ENCODE peak calls at places on chromosome 5, in four cellular contexts. One of them, this sample, is unnamed.

GRCh38 chr5:9455826-9456434 is 89.9 kb downstream of the SEMA5A start:
- DNase-seq in nucleus accumbens: no peak
- DNase-seq in GM06990: no peak
- DNase-seq in T-helper 17 cell: no peak
- DNase-seq in this sample: no peak

GRCh38 chr5:88396635-88397285 is 128.1 kb upstream of the TMEM161B start:
- DNase-seq in nucleus accumbens: no peak
- DNase-seq in GM06990: no peak
- DNase-seq in T-helper 17 cell: no peak
- DNase-seq in this sample: no peak

GRCh38 chr5:11319851-11320580 is 559.0 kb upstream of the DAP start:
- DNase-seq in nucleus accumbens: no peak
- DNase-seq in GM06990: no peak
- DNase-seq in T-helper 17 cell: no peak
- DNase-seq in this sample: no peak

GRCh38 chr5:132294728-132295504 is 722 bp downstream of the SLC22A4 start:
- DNase-seq in nucleus accumbens: no peak
- DNase-seq in GM06990: peak
- DNase-seq in T-helper 17 cell: no peak
- DNase-seq in this sample: no peak

GRCh38 chr5:32476891-32477290 is 32.4 kb upstream of the ZFR start:
- DNase-seq in nucleus accumbens: no peak
- DNase-seq in GM06990: no peak
- DNase-seq in T-helper 17 cell: no peak
- DNase-seq in this sample: no peak

GRCh38 chr5:93926831-93927600 is 185.6 kb upstream of the POU5F2 start:
- DNase-seq in nucleus accumbens: no peak
- DNase-seq in GM06990: no peak
- DNase-seq in T-helper 17 cell: no peak
- DNase-seq in this sample: peak

GRCh38 chr5:159961761-159962160 is 45.5 kb downstream of the ADRA1B start:
- DNase-seq in nucleus accumbens: no peak
- DNase-seq in GM06990: no peak
- DNase-seq in T-helper 17 cell: no peak
- DNase-seq in this sample: no peak

GRCh38 chr5:135835766-135836165 is 1.3 kb downstream of the SLC25A48 start:
- DNase-seq in nucleus accumbens: no peak
- DNase-seq in GM06990: no peak
- DNase-seq in T-helper 17 cell: no peak
- DNase-seq in this sample: no peak

GRCh38 chr5:144307726-144308125 is 137.1 kb downstream of the KCTD16 start:
- DNase-seq in nucleus accumbens: no peak
- DNase-seq in GM06990: no peak
- DNase-seq in T-helper 17 cell: no peak
- DNase-seq in this sample: no peak

GRCh38 chr5:99032234-99033013 is 103.6 kb upstream of the CHD1 start:
- DNase-seq in nucleus accumbens: peak
- DNase-seq in GM06990: no peak
- DNase-seq in T-helper 17 cell: no peak
- DNase-seq in this sample: peak

GRCh38 chr5:122723606-122724352 is 51.1 kb upstream of the SNX2 start:
- DNase-seq in nucleus accumbens: no peak
- DNase-seq in GM06990: peak
- DNase-seq in T-helper 17 cell: no peak
- DNase-seq in this sample: no peak

GRCh38 chr5:142312399-142312798 is 12.4 kb downstream of the SPRY4 start:
- DNase-seq in nucleus accumbens: no peak
- DNase-seq in GM06990: no peak
- DNase-seq in T-helper 17 cell: no peak
- DNase-seq in this sample: no peak

GRCh38 chr5:131209506-131210191 is 38.9 kb downstream of the LYRM7 start:
- DNase-seq in nucleus accumbens: no peak
- DNase-seq in GM06990: peak
- DNase-seq in T-helper 17 cell: peak
- DNase-seq in this sample: no peak

GRCh38 chr5:52727568-52727967 is 60.1 kb upstream of the ITGA1 start:
- DNase-seq in nucleus accumbens: no peak
- DNase-seq in GM06990: no peak
- DNase-seq in T-helper 17 cell: no peak
- DNase-seq in this sample: no peak

GRCh38 chr5:14983666-14984441 is 112.3 kb upstream of the ANKH start:
- DNase-seq in nucleus accumbens: no peak
- DNase-seq in GM06990: no peak
- DNase-seq in T-helper 17 cell: no peak
- DNase-seq in this sample: no peak

GRCh38 chr5:95446560-95447221 is 55.5 kb downstream of the FAM81B start:
- DNase-seq in nucleus accumbens: no peak
- DNase-seq in GM06990: no peak
- DNase-seq in T-helper 17 cell: no peak
- DNase-seq in this sample: no peak